ENCODE peak calls at places on chromosomes 11 and 22, in six cellular contexts. X, J, F, T, R and Y are unnamed samples.

GRCh38 chr11:68146704-68147474 is 25.7 kb upstream of the CHKA start:
- DNase-seq in J (no peak), F (peak), X (no peak), T (peak), R (no peak), Y (no peak)

GRCh38 chr11:11748706-11749365 is 92.9 kb upstream of the USP47 start:
- DNase-seq in X (no peak), R (no peak), J (no peak), F (no peak), T (no peak), Y (no peak)

GRCh38 chr11:105000167-105000566 is 22.8 kb downstream of the CASP5 start:
- DNase-seq in X (peak), F (no peak), T (peak), J (no peak), R (no peak), Y (peak)

GRCh38 chr11:1889527-1889930 is 2.2 kb downstream of the PRR33 start:
- DNase-seq in J (no peak), T (no peak), R (no peak), X (no peak), F (no peak), Y (no peak)

GRCh38 chr11:116176484-116177005 is 596.2 kb downstream of the BUD13 start:
- DNase-seq in T (no peak), X (no peak), R (no peak), F (no peak), J (no peak), Y (no peak)

GRCh38 chr11:117585631-117586030 is 211.4 kb downstream of the DSCAML1 start:
- DNase-seq in F (no peak), J (no peak), X (no peak), T (no peak), R (no peak), Y (no peak)

GRCh38 chr11:297666-298405 is 1.5 kb downstream of the IFITM5 start:
- DNase-seq in F (peak), J (no peak), R (no peak), X (peak), T (peak), Y (no peak)

GRCh38 chr11:17403977-17404759 is 15.7 kb upstream of the KCNJ11 start:
- DNase-seq in J (no peak), R (no peak), T (no peak), X (no peak), F (no peak), Y (no peak)

GRCh38 chr22:20258584-20259335 is 9.4 kb downstream of the RTN4R start:
- DNase-seq in J (no peak), X (peak), F (peak), T (no peak), R (no peak), Y (no peak)

GRCh38 chr11:16611395-16612233 is 126.8 kb upstream of the C11orf58 start:
- DNase-seq in R (no peak), J (no peak), X (no peak), F (no peak), T (no peak), Y (no peak)

GRCh38 chr22:37330200-37331033 is 48.1 kb downstream of the CYTH4 start:
- DNase-seq in X (peak), J (peak), R (no peak), T (peak), F (peak), Y (peak)

GRCh38 chr11:124762077-124762623 is at the start of gene ESAM:
- DNase-seq in R (no peak), J (no peak), T (no peak), F (peak), X (peak), Y (no peak)
- TF ChIP-seq ATF3 in R (no peak), J (no peak), T (no peak), F (no peak), X (no peak), Y (no peak)

GRCh38 chr22:30186535-30186934 is 60.0 kb downstream of the LIF start:
- DNase-seq in R (no peak), J (no peak), X (no peak), F (no peak), T (peak), Y (no peak)

GRCh38 chr22:30186048-30186447 is 60.5 kb downstream of the LIF start:
- DNase-seq in F (no peak), J (no peak), X (no peak), R (no peak), T (no peak), Y (no peak)

GRCh38 chr22:30183861-30184278 is 62.7 kb downstream of the LIF start:
- DNase-seq in J (no peak), R (no peak), F (peak), T (no peak), X (no peak), Y (no peak)

GRCh38 chr22:30183271-30183670 is 63.3 kb downstream of the LIF start:
- DNase-seq in F (no peak), J (no peak), T (no peak), X (no peak), R (no peak), Y (no peak)

DNA sequence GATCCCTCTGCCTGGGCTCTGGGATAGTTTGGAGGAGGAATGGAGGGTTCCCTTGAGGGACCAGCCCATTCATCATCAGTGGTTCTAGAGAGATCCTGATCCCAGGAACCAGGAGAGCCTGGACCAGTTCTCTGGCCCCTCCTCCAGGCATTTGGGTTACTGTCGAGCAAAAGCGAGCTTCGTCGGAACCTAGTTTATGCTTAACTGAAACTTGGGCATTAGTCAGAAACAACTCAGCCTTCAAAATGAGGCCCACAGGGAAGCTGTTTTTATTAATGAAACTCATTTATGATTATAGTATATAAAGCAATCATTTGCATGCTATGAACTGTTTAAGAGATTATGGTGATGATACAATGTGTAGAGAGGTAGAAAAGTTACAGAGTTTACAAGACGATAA is 61.4 kb downstream of the LIF start:
- DNase-seq in F (no peak), X (no peak), R (no peak), T (no peak), J (no peak), Y (no peak)
- TF ChIP-seq ATF3 in F (no peak), X (no peak), R (no peak), T (no peak), J (no peak), Y (no peak)

GRCh38 chr11:20014067-20014402 is 146.2 kb downstream of the DBX1 start:
- DNase-seq in X (no peak), F (no peak), R (no peak), J (no peak), T (no peak), Y (no peak)

GRCh38 chr11:20013346-20014066 is 146.8 kb downstream of the DBX1 start:
- DNase-seq in X (no peak), T (peak), J (no peak), F (no peak), R (no peak), Y (no peak)

GRCh38 chr11:20016526-20016925 is 143.7 kb downstream of the DBX1 start:
- DNase-seq in T (no peak), J (no peak), F (no peak), R (no peak), X (no peak), Y (no peak)

GRCh38 chr11:20015101-20015500 is 145.2 kb downstream of the DBX1 start:
- DNase-seq in T (no peak), R (no peak), J (no peak), F (no peak), X (no peak), Y (no peak)

DNA sequence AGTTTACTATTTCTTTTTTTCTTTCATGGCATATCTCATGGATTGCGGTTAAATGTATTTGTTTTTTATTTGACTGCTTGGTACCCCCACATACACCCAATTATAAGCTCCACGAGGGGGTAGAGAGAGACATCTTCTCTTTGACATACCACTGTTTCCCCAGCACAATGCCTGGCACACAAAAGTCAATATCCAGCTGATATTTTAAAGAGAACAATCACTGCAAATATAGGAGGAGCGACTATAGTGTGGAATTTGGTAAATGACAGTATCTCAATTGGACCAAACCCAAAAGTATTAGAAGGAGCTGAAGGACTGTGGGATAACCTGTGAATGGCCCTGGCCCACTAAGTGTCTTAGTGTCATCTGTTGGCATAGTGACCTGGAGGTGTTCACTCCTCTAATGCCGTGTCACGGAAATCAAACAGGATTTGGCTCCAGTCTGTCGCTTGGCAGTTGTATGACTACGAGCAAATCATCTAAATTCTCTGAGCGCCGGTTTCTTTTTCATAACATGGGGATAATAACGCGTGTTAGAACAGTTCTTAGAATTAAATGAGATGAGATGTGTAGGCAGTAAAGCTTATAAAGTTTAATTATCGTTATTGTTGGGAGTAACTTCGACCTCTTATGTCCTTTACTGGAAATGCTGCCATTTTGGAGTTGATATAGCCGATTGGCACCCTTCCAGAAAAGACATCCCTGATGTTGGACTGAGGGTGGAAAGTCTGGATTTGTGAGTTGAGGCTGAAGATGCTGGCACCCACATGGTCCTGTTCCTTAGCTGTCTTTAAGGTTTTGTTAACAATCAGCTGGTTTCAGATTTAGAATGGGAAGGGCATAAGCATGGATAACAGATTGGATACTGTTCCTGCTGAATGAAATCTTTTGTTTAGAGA is 144.5 kb downstream of the DBX1 start:
- DNase-seq in J (no peak), X (no peak), T (no peak), R (no peak), F (no peak), Y (no peak)
- TF ChIP-seq ATF3 in J (no peak), X (no peak), T (no peak), R (no peak), F (no peak), Y (no peak)

GRCh38 chr11:83220279-83220678 is 26.8 kb downstream of the ANKRD42 start:
- DNase-seq in R (no peak), J (no peak), T (no peak), F (no peak), X (no peak), Y (no peak)
- TF ChIP-seq ATF3 in R (no peak), J (no peak), T (no peak), F (no peak), X (no peak), Y (no peak)

GRCh38 chr11:66070604-66071325 is 693 bp downstream of the PACS1 start:
- DNase-seq in R (no peak), F (peak), J (no peak), X (peak), T (no peak), Y (no peak)

GRCh38 chr11:66072518-66072917 is 2.4 kb downstream of the PACS1 start:
- DNase-seq in X (no peak), R (no peak), J (no peak), T (no peak), F (no peak), Y (no peak)

GRCh38 chr11:66073669-66074068 is 3.6 kb downstream of the PACS1 start:
- DNase-seq in X (no peak), F (no peak), J (no peak), T (no peak), R (no peak), Y (no peak)

GRCh38 chr11:66069715-66070603 is at the start of gene PACS1:
- DNase-seq in X (peak), T (peak), J (peak), R (no peak), F (peak), Y (no peak)

GRCh38 chr11:66071326-66071870 is 1.3 kb downstream of the PACS1 start:
- DNase-seq in X (no peak), J (no peak), R (no peak), F (no peak), T (no peak), Y (no peak)
- TF ChIP-seq ATF3 in X (no peak), J (no peak), R (no peak), F (no peak), T (no peak), Y (no peak)

GRCh38 chr11:36022891-36023290 is 79.0 kb downstream of the LDLRAD3 start:
- DNase-seq in R (no peak), X (no peak), T (no peak), J (no peak), F (no peak), Y (no peak)
- TF ChIP-seq ATF3 in R (no peak), X (no peak), T (no peak), J (no peak), F (no peak), Y (no peak)

DNA sequence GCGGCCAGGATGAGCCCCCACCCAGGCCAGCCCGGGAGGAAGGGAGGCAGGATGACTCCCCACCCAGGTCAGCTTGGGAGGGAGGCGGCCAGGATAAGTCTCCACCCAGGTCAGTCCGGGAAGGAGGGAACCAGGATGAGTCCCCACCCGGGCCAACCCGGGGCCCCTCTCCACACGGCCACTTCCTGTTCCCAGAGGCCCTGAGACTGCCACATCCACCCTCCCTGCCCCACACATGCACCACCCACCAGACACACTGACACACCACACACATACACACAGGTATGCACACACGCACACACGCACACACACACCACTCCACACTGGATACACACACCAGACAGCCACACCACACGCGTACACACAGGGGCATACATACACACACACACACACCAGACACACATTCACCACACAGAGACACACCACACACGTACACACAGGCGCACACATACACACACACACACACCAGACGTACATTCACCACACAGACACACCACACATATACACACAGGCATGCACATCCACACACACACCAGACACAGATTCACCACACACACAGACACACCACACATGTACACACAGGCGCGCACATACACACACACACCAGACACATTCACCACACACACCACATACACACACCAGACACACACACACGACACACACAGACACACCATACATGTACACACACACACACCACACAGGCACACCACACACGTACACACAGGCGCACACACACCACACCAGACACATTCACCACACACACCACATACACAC is 84.9 kb upstream of the PRR5 start:
- DNase-seq in T (no peak), F (no peak), R (no peak), J (no peak), X (no peak), Y (no peak)
- TF ChIP-seq ATF3 in T (no peak), F (no peak), R (no peak), J (no peak), X (no peak), Y (no peak)

GRCh38 chr11:103870821-103871309 is 165.6 kb upstream of the DDI1 start:
- DNase-seq in X (no peak), T (no peak), J (no peak), F (no peak), R (no peak), Y (no peak)
- TF ChIP-seq ATF3 in X (no peak), T (no peak), J (no peak), F (no peak), R (no peak), Y (no peak)

GRCh38 chr11:132024587-132025295 is 654.3 kb downstream of the NTM start:
- DNase-seq in X (no peak), T (no peak), R (peak), J (no peak), F (no peak), Y (no peak)

GRCh38 chr11:132026746-132027145 is 656.3 kb downstream of the NTM start:
- DNase-seq in R (no peak), J (no peak), T (no peak), X (no peak), F (no peak), Y (no peak)

GRCh38 chr11:132020001-132020400 is 649.6 kb downstream of the NTM start:
- DNase-seq in T (no peak), X (no peak), F (no peak), R (no peak), J (no peak), Y (no peak)

GRCh38 chr11:132022285-132022684 is 651.9 kb downstream of the NTM start:
- DNase-seq in T (no peak), X (no peak), R (no peak), J (no peak), F (no peak), Y (no peak)

DNA sequence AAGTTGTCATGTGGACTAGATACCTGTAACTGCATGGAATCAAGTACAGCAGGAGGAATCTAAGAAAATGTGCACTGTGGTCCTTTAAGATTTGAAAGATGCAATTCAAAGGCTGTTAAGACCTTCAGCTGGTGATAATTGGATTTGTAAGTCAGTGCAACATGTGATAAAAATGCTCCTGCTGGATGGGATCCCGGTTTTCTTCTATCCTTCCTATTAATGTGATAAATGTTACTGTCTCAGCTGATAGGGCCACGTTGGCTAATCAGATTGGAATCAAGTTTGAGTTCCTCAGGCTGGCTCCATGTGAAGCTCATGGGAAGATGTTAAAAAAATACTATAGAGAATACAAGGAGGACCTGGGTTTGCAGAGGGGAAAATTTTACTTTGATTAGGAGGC is 652.3 kb downstream of the NTM start:
- DNase-seq in R (no peak), X (no peak), J (no peak), T (no peak), F (no peak), Y (no peak)
- TF ChIP-seq ATF3 in R (no peak), X (no peak), J (no peak), T (no peak), F (no peak), Y (no peak)

GRCh38 chr11:61266602-61267001 is 25.6 kb downstream of the PGA5 start:
- DNase-seq in R (no peak), T (no peak), F (peak), J (no peak), X (no peak), Y (no peak)
- TF ChIP-seq ATF3 in R (no peak), T (no peak), F (no peak), J (no peak), X (no peak), Y (no peak)